ENCODE peak calls at places on chromosomes 5 and 9, in four cellular contexts. U, M, B and X are unnamed samples.

GRCh38 chr9:80382523-80382922 is 810.8 kb downstream of the TLE4 start:
- DNase-seq in U (no peak), M (no peak), B (no peak), X (no peak)

GRCh38 chr5:169161022-169161680 is 139.8 kb downstream of the SLIT3 start:
- DNase-seq in U (no peak), M (peak; percentile 21), B (no peak), X (no peak)

GRCh38 chr5:62791059-62791458 is 212.4 kb downstream of the LRRC70 start:
- DNase-seq in U (no peak), M (no peak), B (no peak), X (no peak)

GRCh38 chr5:74073257-74073656 is 447.3 kb downstream of the ARHGEF28 start:
- DNase-seq in U (no peak), M (no peak), B (no peak), X (no peak)

GRCh38 chr5:168266016-168266415 is 25.4 kb upstream of the WWC1 start:
- DNase-seq in U (no peak), M (no peak), B (no peak), X (no peak)

GRCh38 chr9:93224591-93224990 is 40.7 kb downstream of the WNK2 start:
- DNase-seq in U (peak; percentile 27), M (no peak), B (no peak), X (no peak)

GRCh38 chr5:14699807-14700400 is 35.4 kb downstream of the OTULIN start:
- DNase-seq in U (no peak), M (no peak), B (no peak), X (no peak)

GRCh38 chr9:8816361-8816760 is 1016.8 kb upstream of the DMAC1 start:
- DNase-seq in U (no peak), M (no peak), B (no peak), X (no peak)

GRCh38 chr9:76451234-76451633 is 7.7 kb upstream of the GCNT1 start:
- DNase-seq in U (no peak), M (no peak), B (no peak), X (no peak)

GRCh38 chr5:35436441-35437057 is 181.1 kb upstream of the SPEF2 start:
- DNase-seq in U (peak; percentile 21), M (no peak), B (no peak), X (peak; percentile 57)

GRCh38 chr9:110021891-110022290 is 186.1 kb downstream of the C9orf152 start:
- DNase-seq in U (no peak), M (no peak), B (no peak), X (no peak)

GRCh38 chr5:50751064-50751657 is 84.7 kb downstream of the PARP8 start:
- DNase-seq in U (peak; percentile 11), M (no peak), B (no peak), X (peak; percentile 46)

GRCh38 chr5:18483386-18483785 is 849.1 kb downstream of the TAF11L14 start:
- DNase-seq in U (no peak), M (no peak), B (no peak), X (no peak)